ENCODE peak calls at places on chromosomes 1 and 21, in four cellular contexts. J is IMR-90, Y is hepatocyte, V is neural progenitor cell. F is an unnamed sample. For H4K20me1, the result is how much of the 10 kb centered on the place peaks cover.

GRCh38 chr1:215052656-215053055 is 29.9 kb upstream of the KCNK2 start:
- DNase-seq in Y (no peak), V (no peak), J (peak), F (no peak)

GRCh38 chr21:45076245-45076661 is 1.9 kb downstream of the ADARB1 start:
- DNase-seq in J (peak), Y (no peak), V (peak), F (peak)

GRCh38 chr1:145878724-145879123 is 6.9 kb downstream of the ANKRD35 start:
- DNase-seq in V (no peak), Y (no peak), J (peak), F (no peak)

GRCh38 chr1:7752512-7753417 is 18.3 kb upstream of the VAMP3 start:
- DNase-seq in Y (peak), J (peak), V (peak), F (peak)

GRCh38 chr1:175268720-175269119 is 76.1 kb upstream of the KIAA0040 start:
- DNase-seq in Y (peak), V (no peak), J (no peak), F (no peak)

GRCh38 chr1:41528726-41529605 is 44.5 kb upstream of the EDN2 start:
- DNase-seq in V (no peak), J (no peak), Y (no peak), F (no peak)

GRCh38 chr1:85449356-85449755 is 15.6 kb downstream of the DDAH1 start:
- DNase-seq in Y (no peak), V (no peak), J (no peak), F (no peak)

GRCh38 chr1:198156745-198157240 is at the start of gene NEK7:
- DNase-seq in Y (peak), J (peak), V (peak), F (peak)

GRCh38 chr1:92076363-92076762 is 1.2 kb upstream of the SETSIP start:
- DNase-seq in J (no peak), V (no peak), Y (no peak), F (no peak)

GRCh38 chr1:92936865-92937264 is 24.4 kb downstream of the DIPK1A start:
- DNase-seq in V (no peak), J (no peak), Y (no peak), F (no peak)

GRCh38 chr1:240687820-240688219 is 75.9 kb upstream of the GREM2 start:
- DNase-seq in J (no peak), Y (no peak), V (no peak), F (no peak)

GRCh38 chr1:10510520-10511493 is 36.1 kb downstream of the PEX14 start:
- DNase-seq in Y (peak), J (peak), V (no peak), F (no peak)

GRCh38 chr21:45078877-45079281 is 4.5 kb downstream of the ADARB1 start:
- DNase-seq in J (peak), V (no peak), Y (no peak), F (no peak)

GRCh38 chr21:38766987-38767722 is 38.6 kb upstream of the ETS2 start:
- DNase-seq in Y (no peak), J (no peak), V (no peak), F (no peak)

GRCh38 chr1:247417786-247418185 is 1.8 kb downstream of the NLRP3 start:
- DNase-seq in Y (no peak), V (no peak), J (no peak), F (no peak)

GRCh38 chr1:156281281-156282142 is 1.1 kb downstream of the SMG5 start:
- DNase-seq in Y (peak), J (peak), V (peak), F (no peak)

GRCh38 chr1:211775208-211775607 is 55.4 kb downstream of the LPGAT1 start:
- DNase-seq in V (no peak), Y (no peak), J (no peak), F (no peak)

GRCh38 chr1:8406946-8407345 is 89.0 kb downstream of the SLC45A1 start:
- DNase-seq in V (no peak), Y (no peak), J (no peak), F (no peak)

GRCh38 chr1:32724678-32725594 is 22.4 kb upstream of the SYNC start:
- DNase-seq in J (peak), V (peak), Y (peak), F (peak)

GRCh38 chr1:223479718-223480425 is 86.7 kb downstream of the CCDC185 start:
- DNase-seq in Y (peak), V (no peak), J (no peak), F (peak)

GRCh38 chr1:228282329-228283042 is 74.6 kb downstream of the OBSCN start:
- DNase-seq in J (peak), V (no peak), Y (no peak), F (peak)

GRCh38 chr1:181777812-181778211 is 283.7 kb downstream of the ZNF648 start:
- DNase-seq in Y (no peak), J (no peak), V (no peak), F (no peak)

GRCh38 chr1:42949312-42950145 is 9.1 kb downstream of the SLC2A1 start:
- DNase-seq in V (no peak), J (no peak), Y (no peak), F (no peak)

GRCh38 chr1:115492880-115493279 is 148.9 kb upstream of the VANGL1 start:
- DNase-seq in V (no peak), Y (no peak), J (peak), F (no peak)

DNA sequence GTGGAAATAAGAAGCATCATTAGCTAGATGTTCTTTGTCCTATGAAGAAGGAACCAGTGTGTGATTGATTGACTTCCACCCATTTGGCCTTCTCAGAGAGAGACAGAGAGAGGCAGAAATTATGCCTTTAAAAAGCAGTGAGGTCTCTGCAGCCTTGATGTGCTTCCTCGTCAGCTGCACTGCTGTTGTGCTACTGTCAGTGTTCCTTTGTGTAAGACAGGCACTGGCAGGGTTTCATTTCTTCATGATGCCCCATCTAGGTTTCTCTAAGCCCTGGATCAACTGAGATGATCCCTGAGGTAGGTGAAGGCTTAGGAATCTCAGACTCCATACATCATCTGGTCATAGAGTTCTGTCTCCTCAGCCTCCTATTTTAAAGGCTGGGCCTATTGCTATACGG is 34.9 kb downstream of the GPR3 start:
- DNase-seq in V (no peak), Y (no peak), J (no peak), F (no peak)
- H4K20me1 ChIP-seq in V (under half), Y (under half), J (under half), F (under half)

GRCh38 chr1:23514121-23514679 is 16.8 kb downstream of the E2F2 start:
- DNase-seq in Y (no peak), J (no peak), V (no peak), F (no peak)
- H4K20me1 ChIP-seq in Y (under half), J (under half), V (under half), F (under half)

DNA sequence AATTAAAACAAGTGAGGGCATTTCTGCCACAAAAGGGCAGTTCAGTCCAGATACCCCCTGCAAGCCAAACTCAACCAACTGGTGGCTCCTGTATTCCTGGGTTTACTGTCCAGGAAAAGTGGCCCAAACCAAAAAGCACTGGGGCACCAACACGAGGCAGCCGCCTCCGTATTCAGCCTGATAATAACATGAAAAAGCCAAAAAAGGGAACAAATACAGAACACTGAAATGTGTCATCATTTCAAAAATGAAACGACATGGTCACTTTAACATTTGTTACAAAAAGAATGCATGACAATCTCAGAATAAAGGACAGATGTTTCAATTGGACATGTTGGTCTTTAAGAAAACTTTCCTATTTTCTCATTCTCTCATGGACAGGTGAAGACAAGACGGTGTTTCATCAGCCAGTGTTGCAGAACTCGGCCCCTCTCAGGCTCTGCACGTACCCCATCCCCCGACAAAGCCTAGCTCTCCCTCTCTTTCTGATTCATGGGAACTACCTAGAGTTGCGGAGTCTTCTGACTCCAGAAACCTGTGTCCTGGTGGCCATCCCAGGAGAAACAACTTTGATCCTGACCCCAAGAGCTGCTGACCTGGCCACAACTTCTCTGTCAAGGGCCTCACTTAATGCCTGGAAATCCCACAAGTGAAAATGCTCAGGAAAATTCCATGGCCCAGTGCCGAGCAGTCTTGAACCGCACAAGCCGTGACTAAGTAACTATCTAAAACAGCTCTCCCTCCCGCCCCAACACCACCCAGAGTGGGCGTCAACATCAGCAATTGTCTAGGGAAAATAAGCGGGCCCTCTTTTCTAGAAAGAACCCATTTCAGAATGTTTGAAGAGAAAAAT is 27.1 kb downstream of the ZBTB17 start:
- DNase-seq in J (peak), Y (peak), V (no peak), F (no peak)
- H4K20me1 ChIP-seq in J (under half), Y (under half), V (half or more), F (under half)

GRCh38 chr21:34968414-34969333 is 80.4 kb downstream of the RUNX1 start:
- DNase-seq in Y (no peak), V (no peak), J (no peak), F (no peak)
- H4K20me1 ChIP-seq in Y (under half), V (under half), J (under half), F (under half)